ENCODE peak calls at places on chromosomes 12 and 14, in five cellular contexts. R is K562, O is GM12878, D is HL-60, P is GM12891. X is an unnamed sample.
A peak's percentile ranks its signal among the peaks of the same experiment; 100 is the strongest.

GRCh38 chr12:14892726-14893442 is 7.2 kb upstream of the MGP start:
- DNase-seq in R (no peak), O (no peak), D (no peak), P (no peak), X (no peak)

GRCh38 chr14:23361320-23361719 is 3.7 kb downstream of the EFS start:
- DNase-seq in R (no peak), O (no peak), D (no peak), P (no peak), X (no peak)

GRCh38 chr12:44504799-44505198 is 371.3 kb downstream of the NELL2 start:
- DNase-seq in R (no peak), O (no peak), D (no peak), P (no peak), X (no peak)

GRCh38 chr12:33486058-33486457 is 46.4 kb upstream of the SYT10 start:
- DNase-seq in R (no peak), O (no peak), D (no peak), P (no peak), X (no peak)

GRCh38 chr12:15000575-15000974 is 27.7 kb downstream of the PDE6H start:
- DNase-seq in R (no peak), O (no peak), D (no peak), P (no peak), X (no peak)

GRCh38 chr12:105461276-105461975 is 130.9 kb downstream of the C12orf75 start:
- DNase-seq in R (no peak), O (no peak), D (no peak), P (no peak), X (no peak)

GRCh38 chr12:52951640-52952039 is 2.7 kb downstream of the KRT18 start:
- DNase-seq in R (no peak), O (no peak), D (no peak), P (no peak), X (no peak)

GRCh38 chr12:106248849-106249371 is 1.1 kb upstream of the CKAP4 start:
- DNase-seq in R (no peak), O (no peak), D (no peak), P (no peak), X (no peak)

GRCh38 chr12:103672401-103673119 is 85.5 kb downstream of the STAB2 start:
- DNase-seq in R (no peak), O (no peak), D (no peak), P (no peak), X (no peak)

GRCh38 chr14:51019089-51019488 is 74.8 kb upstream of the PYGL start:
- DNase-seq in R (no peak), O (no peak), D (no peak), P (no peak), X (no peak)

GRCh38 chr14:97046991-97047390 is 249.8 kb downstream of the VRK1 start:
- DNase-seq in R (no peak), O (no peak), D (no peak), P (no peak), X (no peak)

GRCh38 chr12:62308201-62308600 is 48.0 kb downstream of the USP15 start:
- DNase-seq in R (no peak), O (no peak), D (no peak), P (no peak), X (no peak)

GRCh38 chr12:131872154-131873046 is 22.0 kb upstream of the ULK1 start:
- DNase-seq in R (no peak), O (no peak), D (peak; percentile 90), P (peak; percentile 8), X (no peak)

GRCh38 chr12:85448548-85449139 is 168.6 kb downstream of the ALX1 start:
- DNase-seq in R (no peak), O (no peak), D (no peak), P (no peak), X (peak; percentile 32)

GRCh38 chr14:87231336-87232026 is 761.5 kb downstream of the GALC start:
- DNase-seq in R (no peak), O (no peak), D (no peak), P (no peak), X (no peak)

GRCh38 chr12:89756638-89757321 is 48.1 kb upstream of the ATP2B1 start:
- DNase-seq in R (peak; percentile 45), O (peak; percentile 97), D (peak; percentile 98), P (peak; percentile 21), X (peak; percentile 35)
- TF ChIP-seq POLR2AphosphoS5 in R (no peak), O (no peak), D (peak; percentile 92), P (no peak), X (no peak)

GRCh38 chr14:61502459-61503093 is 181.2 kb downstream of the PRKCH start:
- DNase-seq in R (no peak), O (no peak), D (no peak), P (no peak), X (no peak)

GRCh38 chr14:61508526-61508925 is 186.8 kb upstream of the HIF1A start:
- DNase-seq in R (no peak), O (no peak), D (no peak), P (no peak), X (no peak)

GRCh38 chr14:61504841-61505340 is 183.5 kb downstream of the PRKCH start:
- DNase-seq in R (no peak), O (no peak), D (no peak), P (no peak), X (no peak)

GRCh38 chr14:61503167-61503801 is 181.9 kb downstream of the PRKCH start:
- DNase-seq in R (no peak), O (peak; percentile 94), D (no peak), P (no peak), X (no peak)

GRCh38 chr14:61505815-61506809 is 184.7 kb downstream of the PRKCH start:
- DNase-seq in R (no peak), O (no peak), D (no peak), P (no peak), X (no peak)
- TF ChIP-seq POLR2AphosphoS5 in R (no peak), O (no peak), D (no peak), P (no peak), X (no peak)

GRCh38 chr12:6961278-6961694 is 9.2 kb downstream of the PHB2 start:
- DNase-seq in R (peak; percentile 63), O (no peak), D (no peak), P (no peak), X (no peak)
- TF ChIP-seq POLR2AphosphoS5 in R (no peak), O (peak; percentile 49), D (no peak), P (no peak), X (no peak)

GRCh38 chr14:69684461-69685183 is 73.2 kb downstream of the SUSD6 start:
- DNase-seq in R (no peak), O (no peak), D (no peak), P (no peak), X (no peak)

GRCh38 chr14:69687963-69688649 is 76.7 kb downstream of the SUSD6 start:
- DNase-seq in R (no peak), O (no peak), D (no peak), P (no peak), X (no peak)

GRCh38 chr14:69683971-69684370 is 72.6 kb downstream of the SUSD6 start:
- DNase-seq in R (no peak), O (no peak), D (no peak), P (no peak), X (no peak)

GRCh38 chr14:69685217-69685616 is 73.8 kb downstream of the SUSD6 start:
- DNase-seq in R (no peak), O (no peak), D (no peak), P (no peak), X (no peak)

DNA sequence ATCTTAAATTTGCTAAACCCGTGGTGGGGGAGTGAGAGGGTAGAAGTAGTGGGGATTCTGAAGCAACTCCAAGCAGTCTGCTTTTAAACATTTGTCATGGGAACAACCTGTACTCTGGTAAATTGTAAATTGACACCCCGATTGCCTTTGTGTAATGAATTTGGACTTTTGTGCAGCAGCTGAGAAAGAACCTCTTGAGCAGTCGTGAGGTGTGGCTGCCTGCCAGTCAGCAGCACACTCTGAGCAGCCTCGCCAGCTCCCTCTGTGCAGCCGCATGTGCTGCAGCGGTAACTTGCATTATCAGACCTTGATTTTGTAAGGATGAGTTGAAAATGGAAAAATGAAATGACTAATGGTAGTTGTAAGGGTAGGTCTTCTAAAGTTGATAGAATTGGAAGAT is 74.3 kb downstream of the SUSD6 start:
- DNase-seq in R (no peak), O (no peak), D (no peak), P (no peak), X (no peak)
- TF ChIP-seq POLR2AphosphoS5 in R (no peak), O (no peak), D (no peak), P (no peak), X (no peak)

GRCh38 chr14:94598816-94599655 is 13.2 kb upstream of the SERPINA3 start:
- DNase-seq in R (no peak), O (no peak), D (no peak), P (no peak), X (no peak)
- TF ChIP-seq POLR2AphosphoS5 in R (no peak), O (no peak), D (no peak), P (no peak), X (no peak)

DNA sequence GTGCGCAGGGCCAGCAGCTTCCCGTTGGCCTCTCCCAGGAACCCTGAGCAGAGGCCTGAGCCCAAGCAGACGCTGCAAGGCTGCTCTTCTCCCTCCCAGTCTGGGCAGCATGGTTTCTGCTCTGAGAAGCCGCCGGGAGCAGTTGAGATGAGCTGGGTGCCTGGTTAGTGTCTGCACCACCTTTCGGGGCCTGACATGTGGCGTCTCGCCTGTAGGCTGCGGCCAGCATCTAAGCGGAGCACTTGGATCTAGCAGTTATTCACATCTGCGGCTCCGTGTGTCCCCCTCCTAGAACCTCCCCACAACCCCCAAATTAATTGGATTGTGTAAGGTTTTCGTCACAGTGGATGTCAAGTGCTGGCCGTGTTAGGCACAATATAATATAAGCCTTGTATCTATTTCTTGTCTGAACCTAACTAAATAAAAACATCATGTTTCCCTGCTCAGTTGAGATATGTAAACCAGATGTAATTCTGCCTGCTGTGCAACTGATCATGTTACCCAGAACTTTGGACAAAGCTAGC is 45.6 kb downstream of the ELK3 start:
- DNase-seq in R (no peak), O (no peak), D (no peak), P (no peak), X (no peak)
- TF ChIP-seq POLR2AphosphoS5 in R (no peak), O (peak; percentile 37), D (no peak), P (peak; percentile 28), X (no peak)